ENCODE peak calls at places on chromosomes 6 and 20, in six cellular contexts. R is K562, D is HepG2, Z is HCT116, L is GM12878, H is SK-N-SH. G is an unnamed sample.

GRCh38 chr6:113564401-113565161 is 292.6 kb upstream of the MARCKS start:
- DNase-seq in L (no peak), H (peak; percentile 48), D (peak; percentile 74), R (no peak), Z (no peak), G (no peak)

GRCh38 chr6:141097471-141097870 is 1035.3 kb upstream of the GJE1 start:
- DNase-seq in D (no peak), R (no peak), L (no peak), H (no peak), Z (no peak), G (no peak)

GRCh38 chr6:75049308-75049707 is 156.5 kb downstream of the COL12A1 start:
- DNase-seq in R (no peak), Z (no peak), D (no peak), H (no peak), L (no peak), G (no peak)

GRCh38 chr6:149484733-149485700 is at the start of gene ZC3H12D:
- DNase-seq in H (no peak), Z (peak; percentile 38), D (peak; percentile 91), L (no peak), R (peak; percentile 40), G (no peak)

GRCh38 chr6:84035484-84035883 is 1.9 kb downstream of the MRAP2 start:
- DNase-seq in R (no peak), Z (no peak), D (no peak), H (peak; percentile 57), L (no peak), G (no peak)

GRCh38 chr6:105204331-105204730 is 24.5 kb upstream of the POPDC3 start:
- DNase-seq in H (no peak), D (no peak), Z (no peak), R (no peak), L (no peak), G (no peak)

GRCh38 chr20:36861875-36862801 is 13.8 kb upstream of the TLDC2 start:
- DNase-seq in Z (peak; percentile 42), D (peak; percentile 87), H (peak; percentile 91), R (peak; percentile 87), L (no peak), G (peak; percentile 58)

GRCh38 chr20:51017313-51017712 is 5.6 kb downstream of the KCNG1 start:
- DNase-seq in D (no peak), R (no peak), H (no peak), L (no peak), Z (no peak), G (no peak)

GRCh38 chr6:44742828-44743372 is 355.4 kb downstream of the CDC5L start:
- DNase-seq in L (no peak), H (no peak), Z (no peak), D (no peak), R (no peak), G (no peak)

GRCh38 chr20:38601216-38602184 is at the start of gene ARHGAP40:
- DNase-seq in R (peak; percentile 46), L (no peak), Z (peak; percentile 42), H (peak; percentile 61), D (peak; percentile 54), G (no peak)

GRCh38 chr20:43925786-43926185 is 11.1 kb downstream of the TOX2 start:
- DNase-seq in Z (no peak), R (no peak), L (no peak), H (peak; percentile 67), D (no peak), G (no peak)

GRCh38 chr6:169640347-169640972 is 61.4 kb downstream of the WDR27 start:
- DNase-seq in L (no peak), H (no peak), D (no peak), R (peak; percentile 11), Z (no peak), G (no peak)

GRCh38 chr20:48824830-48825550 is 2.8 kb downstream of the PREX1 start:
- DNase-seq in D (no peak), L (no peak), R (no peak), H (no peak), Z (no peak), G (no peak)

GRCh38 chr6:146885708-146886457 is 287.1 kb downstream of the ADGB start:
- DNase-seq in L (no peak), R (peak; percentile 61), D (no peak), Z (no peak), H (no peak), G (no peak)

GRCh38 chr20:41408986-41409385 is 42.4 kb upstream of the EMILIN3 start:
- DNase-seq in L (no peak), H (peak; percentile 78), Z (no peak), D (no peak), R (no peak), G (no peak)

GRCh38 chr20:62640870-62641748 is 1.2 kb upstream of the SLCO4A1 start:
- DNase-seq in R (no peak), L (no peak), H (no peak), D (no peak), Z (no peak), G (no peak)

GRCh38 chr6:142944126-142945066 is 580 bp downstream of the HIVEP2 start:
- DNase-seq in L (no peak), R (peak; percentile 48), Z (peak; percentile 52), D (peak; percentile 79), H (peak; percentile 83), G (no peak)

GRCh38 chr20:38982291-38982690 is 20.1 kb downstream of the DHX35 start:
- DNase-seq in L (no peak), H (no peak), D (peak; percentile 90), R (no peak), Z (no peak), G (no peak)

GRCh38 chr20:51382986-51383821 is 159.3 kb downstream of the NFATC2 start:
- DNase-seq in Z (no peak), R (no peak), D (no peak), H (no peak), L (no peak), G (no peak)

GRCh38 chr6:138287144-138287955 is 69.1 kb upstream of the PBOV1 start:
- DNase-seq in H (peak; percentile 36), D (peak; percentile 58), R (peak; percentile 51), Z (peak; percentile 38), L (no peak), G (peak; percentile 10)

GRCh38 chr6:137233561-137234504 is 14.6 kb upstream of the IFNGR1 start:
- DNase-seq in R (peak; percentile 36), H (no peak), Z (no peak), L (no peak), D (peak; percentile 58), G (no peak)

GRCh38 chr6:4369616-4370015 is 234.2 kb upstream of the ECI2 start:
- DNase-seq in H (no peak), L (no peak), R (no peak), D (no peak), Z (no peak), G (no peak)

GRCh38 chr20:24339179-24339578 is 130.2 kb upstream of the SYNDIG1 start:
- DNase-seq in D (no peak), R (no peak), L (no peak), Z (no peak), H (no peak), G (no peak)

GRCh38 chr20:62101078-62101477 is 21.2 kb upstream of the LSM14B start:
- DNase-seq in H (no peak), R (no peak), Z (no peak), L (no peak), D (no peak), G (no peak)

GRCh38 chr6:34237722-34238506 is 1.2 kb downstream of the HMGA1 start:
- DNase-seq in R (peak; percentile 91), D (peak; percentile 59), L (no peak), Z (no peak), H (peak; percentile 91), G (no peak)

DNA sequence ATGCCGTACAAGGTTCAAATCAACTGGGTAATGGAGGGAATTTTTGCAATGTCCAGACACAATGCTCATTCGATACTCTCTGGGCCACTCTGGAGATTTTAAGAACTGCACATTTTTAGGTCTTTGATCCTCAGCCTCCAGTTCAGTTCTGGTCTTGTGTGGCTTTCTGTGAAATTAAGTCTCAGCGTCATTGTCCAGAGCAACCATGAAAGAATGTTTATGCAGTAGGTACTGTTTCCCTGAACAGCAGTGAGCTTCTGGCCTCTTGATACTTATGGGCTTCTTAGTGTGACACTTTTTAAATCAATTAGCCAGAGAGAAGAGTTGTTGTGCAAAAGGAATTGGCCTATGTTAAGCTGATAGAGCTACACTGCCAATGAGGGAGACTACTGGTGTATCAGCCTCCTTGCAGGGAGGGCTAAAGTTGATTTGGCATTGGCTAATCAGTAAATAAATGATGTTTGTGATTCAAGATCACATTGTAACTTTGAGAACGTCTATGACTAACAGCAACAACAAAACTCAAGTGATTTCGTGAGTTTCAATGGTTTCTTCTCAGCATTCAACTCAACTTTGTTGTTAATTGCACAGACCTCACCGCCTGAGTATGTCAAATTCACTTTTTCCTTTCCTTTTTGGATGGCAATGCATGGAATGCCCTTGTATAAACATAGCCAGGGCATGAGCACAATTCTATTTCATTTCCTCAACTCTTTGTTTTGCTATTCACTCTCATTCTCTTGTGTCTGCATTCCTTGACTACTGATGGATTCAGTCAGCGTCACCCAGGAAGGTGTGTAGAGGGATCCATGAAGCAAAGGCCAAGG is 85.1 kb downstream of the GJA1 start:
- DNase-seq in D (no peak), R (no peak), H (no peak), Z (no peak), L (no peak), G (peak; percentile 83)
- TF ChIP-seq REST in D (no peak), R (no peak), H (no peak), Z (no peak), L (no peak), G (no peak)

DNA sequence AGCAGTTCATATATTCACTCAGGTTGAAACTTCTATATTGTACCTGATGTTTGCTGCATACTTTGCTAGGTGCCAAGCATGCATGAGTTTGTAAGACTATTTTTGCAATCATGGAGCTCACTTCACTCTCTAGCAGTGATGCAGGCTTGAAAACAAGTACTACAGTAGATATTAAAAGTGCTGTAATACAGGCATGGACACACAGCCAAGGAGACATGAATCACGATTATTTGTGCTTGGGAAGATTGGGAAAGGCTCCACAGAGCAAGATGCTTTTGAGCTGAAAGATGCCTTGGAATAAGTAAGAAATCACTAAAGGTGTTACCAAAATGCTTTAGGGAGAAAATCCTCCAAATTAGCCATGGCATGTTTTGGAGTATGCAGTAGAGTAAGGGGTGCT is 427.4 kb downstream of the UTRN start:
- DNase-seq in H (no peak), Z (no peak), R (no peak), D (no peak), L (no peak), G (no peak)
- TF ChIP-seq SIN3A in H (no peak), Z (no peak), R (no peak), D (no peak), L (no peak), G (no peak)

DNA sequence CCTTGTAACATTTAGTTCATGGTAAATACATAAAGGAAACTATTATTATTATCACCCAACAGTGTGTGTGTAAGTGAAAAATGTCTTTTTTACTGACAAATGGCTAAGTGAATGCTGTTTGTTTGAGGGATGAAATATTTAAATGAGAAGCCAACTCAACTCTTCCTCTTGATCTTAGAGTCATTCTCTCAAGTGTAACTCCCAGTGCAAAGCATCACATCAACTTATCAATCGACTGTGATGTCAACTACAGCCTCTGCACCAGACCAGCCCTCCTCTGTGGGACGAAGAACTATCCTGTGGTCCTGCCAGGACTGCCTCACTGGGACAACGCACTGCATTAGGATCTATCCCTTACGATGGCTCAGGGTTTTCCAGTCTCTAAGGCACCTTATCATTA is 5.3 kb downstream of the C6orf15 start:
- DNase-seq in D (no peak), Z (no peak), H (no peak), L (no peak), R (no peak), G (no peak)
- H3K36me3 ChIP-seq in D (no peaks in the 10 kb centered on the region), Z (no peaks in the 10 kb centered on the region), H (no peaks in the 10 kb centered on the region), L (no peaks in the 10 kb centered on the region), R (no peaks in the 10 kb centered on the region), G (no peaks in the 10 kb centered on the region)

GRCh38 chr6:167455371-167455770 is 130.5 kb downstream of the TTLL2 start:
- DNase-seq in R (no peak), L (no peak), Z (no peak), H (no peak), D (no peak), G (no peak)
- TF ChIP-seq REST in R (no peak), L (no peak), Z (no peak), H (no peak), D (no peak), G (no peak)

GRCh38 chr6:122818866-122819265 is 29.8 kb downstream of the SMPDL3A start:
- DNase-seq in D (no peak), H (no peak), Z (no peak), R (no peak), L (no peak), G (no peak)
- TF ChIP-seq SIN3A in D (no peak), H (no peak), Z (no peak), R (no peak), L (no peak), G (no peak)